ENCODE peak calls at places on chromosomes 3 and 15, in six cellular contexts. One of them, this sample, is unnamed.

GRCh38 chr15:71385026-71385425 is 269.8 kb downstream of the THSD4 start:
- DNase-seq in T-helper 1 cell: no peak
- DNase-seq in Daoy: no peak
- DNase-seq in COR-L47: no peak
- DNase-seq in cardiac muscle cell: no peak
- DNase-seq in stimulated activated CD8-positive, alpha-beta memory T cell treated with anti-CD3 and anti-CD28 coated beads, Interleukin-12 subunit alpha, Interleukin-12 subunit beta, amount 100 ng/mL, for 4 hours: no peak
- DNase-seq in this sample: peak; percentile 60

GRCh38 chr3:80999481-80999880 is 762.0 kb downstream of the GBE1 start:
- DNase-seq in cardiac muscle cell: no peak
- DNase-seq in stimulated activated CD8-positive, alpha-beta memory T cell treated with anti-CD3 and anti-CD28 coated beads, Interleukin-12 subunit alpha, Interleukin-12 subunit beta, amount 100 ng/mL, for 4 hours: no peak
- DNase-seq in Daoy: no peak
- DNase-seq in COR-L47: no peak
- DNase-seq in T-helper 1 cell: no peak
- DNase-seq in this sample: no peak

GRCh38 chr3:145015243-145015642 is 1043.6 kb downstream of the DIPK2A start:
- DNase-seq in T-helper 1 cell: no peak
- DNase-seq in cardiac muscle cell: no peak
- DNase-seq in stimulated activated CD8-positive, alpha-beta memory T cell treated with anti-CD3 and anti-CD28 coated beads, Interleukin-12 subunit alpha, Interleukin-12 subunit beta, amount 100 ng/mL, for 4 hours: no peak
- DNase-seq in Daoy: no peak
- DNase-seq in COR-L47: no peak
- DNase-seq in this sample: no peak

GRCh38 chr15:59376735-59377134 is 4.1 kb upstream of the MYO1E start:
- DNase-seq in Daoy: no peak
- DNase-seq in COR-L47: peak; percentile 0
- DNase-seq in stimulated activated CD8-positive, alpha-beta memory T cell treated with anti-CD3 and anti-CD28 coated beads, Interleukin-12 subunit alpha, Interleukin-12 subunit beta, amount 100 ng/mL, for 4 hours: no peak
- DNase-seq in T-helper 1 cell: no peak
- DNase-seq in cardiac muscle cell: no peak
- DNase-seq in this sample: no peak

GRCh38 chr15:63497642-63498100 is 6.7 kb upstream of the USP3 start:
- DNase-seq in stimulated activated CD8-positive, alpha-beta memory T cell treated with anti-CD3 and anti-CD28 coated beads, Interleukin-12 subunit alpha, Interleukin-12 subunit beta, amount 100 ng/mL, for 4 hours: peak; percentile 45
- DNase-seq in T-helper 1 cell: peak; percentile 73
- DNase-seq in Daoy: no peak
- DNase-seq in COR-L47: no peak
- DNase-seq in cardiac muscle cell: no peak
- DNase-seq in this sample: no peak

GRCh38 chr3:184334470-184335158 is 2.8 kb upstream of the FAM131A start:
- DNase-seq in T-helper 1 cell: no peak
- DNase-seq in Daoy: peak; percentile 82
- DNase-seq in cardiac muscle cell: no peak
- DNase-seq in COR-L47: no peak
- DNase-seq in stimulated activated CD8-positive, alpha-beta memory T cell treated with anti-CD3 and anti-CD28 coated beads, Interleukin-12 subunit alpha, Interleukin-12 subunit beta, amount 100 ng/mL, for 4 hours: no peak
- DNase-seq in this sample: no peak

GRCh38 chr3:60431599-60431958 is 819.7 kb downstream of the FHIT start:
- DNase-seq in cardiac muscle cell: peak; percentile 66
- DNase-seq in T-helper 1 cell: no peak
- DNase-seq in Daoy: no peak
- DNase-seq in stimulated activated CD8-positive, alpha-beta memory T cell treated with anti-CD3 and anti-CD28 coated beads, Interleukin-12 subunit alpha, Interleukin-12 subunit beta, amount 100 ng/mL, for 4 hours: no peak
- DNase-seq in COR-L47: no peak
- DNase-seq in this sample: no peak

GRCh38 chr3:185420762-185421161 is 57.8 kb downstream of the MAP3K13 start:
- DNase-seq in T-helper 1 cell: no peak
- DNase-seq in stimulated activated CD8-positive, alpha-beta memory T cell treated with anti-CD3 and anti-CD28 coated beads, Interleukin-12 subunit alpha, Interleukin-12 subunit beta, amount 100 ng/mL, for 4 hours: no peak
- DNase-seq in COR-L47: peak; percentile 79
- DNase-seq in Daoy: peak; percentile 47
- DNase-seq in cardiac muscle cell: no peak
- DNase-seq in this sample: peak; percentile 56

GRCh38 chr15:99434506-99435137 is 131.2 kb upstream of the MEF2A start:
- DNase-seq in Daoy: no peak
- DNase-seq in stimulated activated CD8-positive, alpha-beta memory T cell treated with anti-CD3 and anti-CD28 coated beads, Interleukin-12 subunit alpha, Interleukin-12 subunit beta, amount 100 ng/mL, for 4 hours: no peak
- DNase-seq in COR-L47: no peak
- DNase-seq in cardiac muscle cell: no peak
- DNase-seq in T-helper 1 cell: no peak
- DNase-seq in this sample: no peak

GRCh38 chr3:115092220-115092791 is 54.8 kb downstream of the ZBTB20 start:
- DNase-seq in T-helper 1 cell: peak; percentile 40
- DNase-seq in cardiac muscle cell: peak; percentile 71
- DNase-seq in COR-L47: peak; percentile 85
- DNase-seq in stimulated activated CD8-positive, alpha-beta memory T cell treated with anti-CD3 and anti-CD28 coated beads, Interleukin-12 subunit alpha, Interleukin-12 subunit beta, amount 100 ng/mL, for 4 hours: peak; percentile 21
- DNase-seq in Daoy: peak; percentile 49
- DNase-seq in this sample: peak; percentile 78

GRCh38 chr3:42662813-42663535 is 9.5 kb downstream of the ZBTB47 start:
- DNase-seq in stimulated activated CD8-positive, alpha-beta memory T cell treated with anti-CD3 and anti-CD28 coated beads, Interleukin-12 subunit alpha, Interleukin-12 subunit beta, amount 100 ng/mL, for 4 hours: no peak
- DNase-seq in Daoy: no peak
- DNase-seq in T-helper 1 cell: no peak
- DNase-seq in cardiac muscle cell: no peak
- DNase-seq in COR-L47: no peak
- DNase-seq in this sample: no peak

GRCh38 chr15:83010709-83011270 is 649 bp downstream of the C15orf40 start:
- DNase-seq in COR-L47: peak; percentile 62
- DNase-seq in T-helper 1 cell: peak; percentile 52
- DNase-seq in stimulated activated CD8-positive, alpha-beta memory T cell treated with anti-CD3 and anti-CD28 coated beads, Interleukin-12 subunit alpha, Interleukin-12 subunit beta, amount 100 ng/mL, for 4 hours: peak; percentile 55
- DNase-seq in Daoy: peak; percentile 79
- DNase-seq in cardiac muscle cell: peak; percentile 78
- DNase-seq in this sample: peak; percentile 46